ENCODE peak calls at places on chromosomes 16 and 17, in ten cellular contexts. T, Q, Z, I, S, H, X, P, K and R are unnamed samples.

GRCh38 chr16:59540621-59541020 is 806.5 kb upstream of the GOT2 start:
- DNase-seq in H (no peak), S (no peak), P (no peak), X (no peak), Q (no peak), T (peak; percentile 44), K (no peak), I (no peak), Z (no peak), R (no peak)

GRCh38 chr17:46045639-46046038 is 46.6 kb downstream of the STH start:
- DNase-seq in S (no peak), Q (no peak), H (no peak), T (no peak), X (no peak), I (no peak), K (no peak), P (no peak), Z (no peak), R (no peak)

GRCh38 chr16:31291376-31291775 is 31.6 kb downstream of the ITGAM start:
- DNase-seq in P (no peak), K (no peak), Z (no peak), I (no peak), T (no peak), H (no peak), X (no peak), Q (no peak), S (no peak), R (no peak)

GRCh38 chr17:42830971-42831370 is 2.2 kb upstream of the PSME3 start:
- DNase-seq in H (no peak), P (no peak), T (no peak), K (no peak), S (no peak), Q (no peak), I (no peak), Z (no peak), X (no peak), R (no peak)

GRCh38 chr16:67184453-67185002 is 765 bp upstream of the MATCAP1 start:
- DNase-seq in I (no peak), S (no peak), Z (no peak), K (no peak), H (no peak), T (no peak), P (no peak), Q (no peak), X (no peak), R (no peak)

GRCh38 chr17:44636562-44636961 is 19.7 kb upstream of the MEIOC start:
- DNase-seq in K (no peak), S (peak; percentile 22), Z (peak; percentile 30), I (peak; percentile 42), T (peak; percentile 38), Q (no peak), X (peak; percentile 72), H (no peak), P (no peak), R (no peak)

GRCh38 chr17:60165976-60166375 is 16.2 kb downstream of the CA4 start:
- DNase-seq in S (no peak), I (no peak), Z (no peak), H (no peak), T (peak; percentile 14), K (no peak), X (no peak), Q (no peak), P (no peak), R (peak; percentile 7)

GRCh38 chr16:65312071-65312470 is 190.2 kb upstream of the CDH11 start:
- DNase-seq in Q (no peak), H (no peak), P (no peak), X (no peak), I (no peak), T (no peak), S (no peak), K (no peak), Z (peak; percentile 57), R (no peak)